ENCODE peak calls at places on chromosome 15, in seven cellular contexts. One of them, this sample, is unnamed.

GRCh38 chr15:25803541-25803940 is 59.6 kb downstream of the ATP10A start:
- DNase-seq in HEK293T: no peak
- DNase-seq in mesothelial cell of epicardium: no peak
- DNase-seq in neural progenitor cell: no peak
- DNase-seq in right cardiac atrium: no peak
- DNase-seq in HT1080: no peak
- DNase-seq in amniotic stem cell: no peak
- DNase-seq in this sample: no peak

GRCh38 chr15:79004336-79004735 is 59.5 kb upstream of the CTSH start:
- DNase-seq in HEK293T: no peak
- DNase-seq in mesothelial cell of epicardium: no peak
- DNase-seq in neural progenitor cell: no peak
- DNase-seq in right cardiac atrium: no peak
- DNase-seq in HT1080: peak
- DNase-seq in amniotic stem cell: peak
- DNase-seq in this sample: peak

GRCh38 chr15:89664951-89665350 is 9.7 kb upstream of the KIF7 start:
- DNase-seq in HEK293T: peak
- DNase-seq in mesothelial cell of epicardium: no peak
- DNase-seq in neural progenitor cell: no peak
- DNase-seq in right cardiac atrium: no peak
- DNase-seq in HT1080: no peak
- DNase-seq in amniotic stem cell: no peak
- DNase-seq in this sample: no peak

GRCh38 chr15:45181491-45182285 is 6.1 kb downstream of the SHF start:
- DNase-seq in HEK293T: no peak
- DNase-seq in mesothelial cell of epicardium: no peak
- DNase-seq in neural progenitor cell: no peak
- DNase-seq in right cardiac atrium: no peak
- DNase-seq in HT1080: no peak
- DNase-seq in amniotic stem cell: no peak
- DNase-seq in this sample: no peak

GRCh38 chr15:40437754-40438687 is 2.7 kb upstream of the BAHD1 start:
- DNase-seq in HEK293T: no peak
- DNase-seq in mesothelial cell of epicardium: no peak
- DNase-seq in neural progenitor cell: no peak
- DNase-seq in right cardiac atrium: no peak
- DNase-seq in HT1080: no peak
- DNase-seq in amniotic stem cell: no peak
- DNase-seq in this sample: no peak

GRCh38 chr15:72456684-72457083 is 17.4 kb upstream of the ARIH1 start:
- DNase-seq in HEK293T: no peak
- DNase-seq in mesothelial cell of epicardium: no peak
- DNase-seq in neural progenitor cell: no peak
- DNase-seq in right cardiac atrium: no peak
- DNase-seq in HT1080: no peak
- DNase-seq in amniotic stem cell: no peak
- DNase-seq in this sample: no peak

GRCh38 chr15:67945951-67946700 is 106.3 kb upstream of the RNU6-1 start:
- DNase-seq in HEK293T: peak
- DNase-seq in mesothelial cell of epicardium: peak
- DNase-seq in neural progenitor cell: peak
- DNase-seq in right cardiac atrium: peak
- DNase-seq in HT1080: peak
- DNase-seq in amniotic stem cell: peak
- DNase-seq in this sample: peak

GRCh38 chr15:93035092-93035915 is 53.7 kb downstream of the RGMA start:
- DNase-seq in HEK293T: no peak
- DNase-seq in mesothelial cell of epicardium: no peak
- DNase-seq in neural progenitor cell: no peak
- DNase-seq in right cardiac atrium: no peak
- DNase-seq in HT1080: no peak
- DNase-seq in amniotic stem cell: no peak
- DNase-seq in this sample: no peak

GRCh38 chr15:64809649-64810498 is 15.6 kb downstream of the PIF1 start:
- DNase-seq in HEK293T: peak
- DNase-seq in mesothelial cell of epicardium: peak
- DNase-seq in neural progenitor cell: peak
- DNase-seq in right cardiac atrium: peak
- DNase-seq in HT1080: peak
- DNase-seq in amniotic stem cell: peak
- DNase-seq in this sample: peak

GRCh38 chr15:66928101-66928500 is 137.3 kb upstream of the SMAD3 start:
- DNase-seq in HEK293T: no peak
- DNase-seq in mesothelial cell of epicardium: no peak
- DNase-seq in neural progenitor cell: no peak
- DNase-seq in right cardiac atrium: no peak
- DNase-seq in HT1080: no peak
- DNase-seq in amniotic stem cell: no peak
- DNase-seq in this sample: no peak

GRCh38 chr15:32872606-32873291 is 154.9 kb downstream of the GREM1 start:
- DNase-seq in HEK293T: no peak
- DNase-seq in mesothelial cell of epicardium: no peak
- DNase-seq in neural progenitor cell: no peak
- DNase-seq in right cardiac atrium: peak
- DNase-seq in HT1080: no peak
- DNase-seq in amniotic stem cell: no peak
- DNase-seq in this sample: no peak

GRCh38 chr15:40871749-40872617 is 2.1 kb downstream of the RHOV start:
- DNase-seq in HEK293T: no peak
- DNase-seq in mesothelial cell of epicardium: no peak
- DNase-seq in neural progenitor cell: no peak
- DNase-seq in right cardiac atrium: no peak
- DNase-seq in HT1080: no peak
- DNase-seq in amniotic stem cell: no peak
- DNase-seq in this sample: no peak

This sample was measured in lung microvascular endothelial cell.